ENCODE peak calls at places on chromosomes 16 and 17, in five cellular contexts. E, J, M, Y and U are unnamed samples. For H3K9me3, the result is how much of the 10 kb centered on the place peaks cover.

GRCh38 chr16:65294708-65295107 is 172.8 kb upstream of the CDH11 start:
- DNase-seq in M (no peak), E (no peak), J (no peak), Y (no peak), U (no peak)

GRCh38 chr17:1455291-1455747 is 713 bp downstream of the CRK start:
- DNase-seq in E (peak), J (no peak), M (peak), Y (peak), U (peak)

GRCh38 chr16:74713876-74714275 is 13.2 kb upstream of the MLKL start:
- DNase-seq in J (no peak), Y (no peak), E (no peak), M (no peak), U (no peak)

GRCh38 chr17:64095144-64095882 is 34.6 kb downstream of the ERN1 start:
- DNase-seq in Y (no peak), M (no peak), E (peak), J (peak), U (no peak)

GRCh38 chr17:57273471-57273870 is 17.1 kb downstream of the MSI2 start:
- DNase-seq in M (no peak), Y (no peak), E (no peak), J (no peak), U (no peak)

GRCh38 chr17:83010323-83011200 is 68.8 kb upstream of the METRNL start:
- DNase-seq in E (no peak), Y (peak), M (peak), J (no peak), U (no peak)

GRCh38 chr17:36117505-36118382 is 14.1 kb downstream of the CCL4 start:
- DNase-seq in J (no peak), Y (no peak), M (no peak), E (no peak), U (no peak)

GRCh38 chr16:5851583-5851982 is 754.0 kb upstream of the EEF2KMT start:
- DNase-seq in M (no peak), E (no peak), J (no peak), Y (no peak), U (no peak)

GRCh38 chr17:27888945-27889344 is 4.2 kb downstream of the LYRM9 start:
- DNase-seq in Y (peak), E (peak), J (peak), M (peak), U (peak)

GRCh38 chr16:84065536-84066132 is 23.0 kb upstream of the SLC38A8 start:
- DNase-seq in Y (peak), E (peak), J (no peak), M (peak), U (no peak)

GRCh38 chr16:9053006-9053601 is 38.3 kb upstream of the HAPSTR1 start:
- DNase-seq in M (peak), J (peak), E (peak), Y (peak), U (peak)

GRCh38 chr16:14309906-14310305 is 238.8 kb downstream of the MRTFB start:
- DNase-seq in J (no peak), E (no peak), M (peak), Y (peak), U (no peak)

GRCh38 chr16:75603241-75603640 is 19.8 kb downstream of the ADAT1 start:
- DNase-seq in M (no peak), Y (no peak), E (no peak), J (no peak), U (no peak)

GRCh38 chr16:50396770-50397525 is 28.2 kb upstream of the BRD7 start:
- DNase-seq in M (no peak), E (no peak), Y (peak), J (no peak), U (no peak)

GRCh38 chr17:55434721-55435120 is 13.1 kb upstream of the MMD start:
- DNase-seq in M (no peak), E (no peak), Y (peak), J (no peak), U (no peak)

DNA sequence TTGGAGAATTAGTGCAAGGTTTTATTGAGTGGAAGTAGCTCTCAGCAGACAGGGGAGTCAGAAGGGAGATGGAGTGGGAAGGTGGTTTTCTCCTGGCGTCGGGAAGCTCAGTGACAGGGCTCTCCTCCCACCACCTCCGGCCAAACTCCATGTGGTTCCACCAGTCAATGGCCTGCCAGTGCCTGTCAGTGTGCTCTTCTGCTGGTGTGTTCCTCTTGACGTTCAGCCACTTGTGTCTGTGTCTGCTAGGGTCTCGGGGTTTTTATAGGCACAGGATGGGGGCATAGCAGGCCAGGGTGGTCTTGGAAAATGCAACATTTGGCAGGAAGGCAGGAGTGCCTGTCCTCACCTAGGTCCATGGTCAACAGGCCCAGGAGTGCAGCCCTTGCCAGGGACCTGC is 506.7 kb upstream of the KIF2B start:
- DNase-seq in M (no peak), Y (no peak), E (no peak), J (no peak), U (no peak)
- H3K9me3 ChIP-seq in M (under half), Y (under half), E (under half), J (under half), U (under half)

GRCh38 chr17:79813826-79814623 is 17.1 kb upstream of the CBX8 start:
- DNase-seq in E (peak), Y (no peak), M (no peak), J (no peak), U (no peak)
- H2BK15ac ChIP-seq in E (no peak), Y (no peak), M (peak), J (peak), U (peak)

GRCh38 chr17:43757171-43757660 is 1.4 kb downstream of the SOST start:
- DNase-seq in M (no peak), E (no peak), Y (no peak), J (no peak), U (no peak)
- H3K9me3 ChIP-seq in M (under half), E (under half), Y (under half), J (under half), U (under half)

GRCh38 chr17:44844390-44844830 is 3.3 kb upstream of the HIGD1B start:
- DNase-seq in E (no peak), J (no peak), Y (peak), M (peak), U (no peak)
- H2BK15ac ChIP-seq in E (no peak), J (peak), Y (peak), M (no peak), U (no peak)

DNA sequence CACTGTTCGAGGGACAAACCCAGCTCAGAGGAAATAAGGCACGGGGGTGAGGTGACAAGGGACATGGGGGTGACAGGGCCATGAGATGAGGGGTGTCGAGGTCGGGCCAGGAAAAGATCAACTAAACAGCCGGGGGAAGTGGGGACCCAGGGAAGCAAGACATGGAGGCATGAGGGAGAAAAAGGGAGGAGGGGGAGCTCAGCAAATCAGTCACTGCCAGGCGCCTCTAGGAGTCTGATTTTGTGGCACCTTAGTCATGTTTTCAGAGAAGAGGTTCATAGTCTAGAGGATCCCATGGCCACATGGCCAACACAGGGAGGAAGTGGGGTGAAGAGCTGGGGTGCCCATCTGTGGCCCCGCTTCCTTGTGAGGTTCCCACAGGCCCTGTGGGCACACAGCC is 814.5 kb downstream of the KCNJ18 start:
- DNase-seq in J (no peak), Y (no peak), E (no peak), M (no peak), U (no peak)
- H3K9me3 ChIP-seq in J (half or more), Y (under half), E (half or more), M (under half), U (under half)

DNA sequence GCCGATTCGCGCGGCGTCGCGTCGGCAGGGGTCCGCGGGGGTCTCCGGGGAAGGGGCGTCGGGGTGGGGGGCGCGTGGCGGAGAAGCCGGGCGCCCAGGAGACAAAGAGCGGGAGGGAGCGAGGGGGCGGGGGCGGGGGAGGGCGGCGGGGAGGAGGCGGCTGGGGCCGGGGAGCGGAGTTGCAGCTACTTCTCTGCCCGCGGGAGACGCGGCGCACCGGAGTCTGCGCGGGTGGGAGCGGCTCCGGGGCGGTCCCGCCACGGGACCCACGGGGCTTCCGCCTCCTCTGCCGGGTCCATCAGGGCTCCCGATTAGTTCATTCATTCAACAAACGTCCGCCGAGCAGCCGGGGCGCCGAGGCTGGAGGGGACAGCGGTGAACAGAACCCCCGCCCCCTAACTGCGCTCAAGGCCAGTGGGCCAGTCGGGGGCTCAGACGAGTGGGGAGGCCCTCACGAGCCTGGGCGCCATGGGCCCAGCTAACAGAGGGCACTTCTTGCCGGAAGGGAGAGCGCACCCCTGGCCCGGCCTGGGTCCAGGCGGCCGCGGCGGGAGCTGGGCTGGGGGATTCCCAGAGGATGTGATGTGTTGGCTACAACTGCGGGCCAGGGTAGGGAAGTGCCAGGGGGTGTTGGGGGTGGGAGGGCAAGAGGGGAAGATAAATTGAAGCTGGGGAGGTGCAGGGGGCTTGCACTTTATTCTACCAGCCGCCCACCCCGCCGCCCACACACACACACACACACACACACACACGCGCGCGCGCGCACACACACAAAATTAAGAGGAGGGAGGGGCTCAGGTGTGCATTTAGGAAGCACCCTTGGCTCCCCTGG is at the start of gene SAMD14:
- DNase-seq in Y (peak), J (no peak), M (peak), E (no peak), U (no peak)
- H2BK15ac ChIP-seq in Y (no peak), J (no peak), M (peak), E (no peak), U (peak)